ENCODE peak calls at places on chromosomes 6 and 20, in four cellular contexts. One of them, this sample, is unnamed.

GRCh38 chr6:31663961-31664789 is 622 bp downstream of the GPANK1 start:
- DNase-seq in GM12878: no peak
- DNase-seq in H1: no peak
- DNase-seq in HepG2: no peak
- DNase-seq in this sample: peak; percentile 88

GRCh38 chr20:58160451-58161051 is 67.9 kb downstream of the ANKRD60 start:
- DNase-seq in HepG2: no peak
- DNase-seq in H1: no peak
- DNase-seq in GM12878: no peak
- DNase-seq in this sample: no peak

GRCh38 chr6:168297643-168298042 is 21.9 kb downstream of the DACT2 start:
- DNase-seq in HepG2: no peak
- DNase-seq in H1: no peak
- DNase-seq in GM12878: no peak
- DNase-seq in this sample: no peak

GRCh38 chr6:112307707-112308106 is 39.4 kb upstream of the RFPL4B start:
- DNase-seq in HepG2: no peak
- DNase-seq in H1: no peak
- DNase-seq in GM12878: peak; percentile 56
- DNase-seq in this sample: no peak

GRCh38 chr6:152232494-152233151 is 404.5 kb downstream of the SYNE1 start:
- DNase-seq in H1: no peak
- DNase-seq in GM12878: no peak
- DNase-seq in HepG2: peak; percentile 9
- DNase-seq in this sample: peak; percentile 21

GRCh38 chr20:56348746-56349145 is 10.0 kb upstream of the FAM210B start:
- DNase-seq in H1: no peak
- DNase-seq in GM12878: no peak
- DNase-seq in HepG2: no peak
- DNase-seq in this sample: no peak

GRCh38 chr6:125759184-125759902 is 9.9 kb downstream of the HEY2 start:
- DNase-seq in H1: no peak
- DNase-seq in HepG2: no peak
- DNase-seq in GM12878: no peak
- DNase-seq in this sample: peak; percentile 79

GRCh38 chr6:149513915-149514314 is 29.1 kb upstream of the ZC3H12D start:
- DNase-seq in HepG2: no peak
- DNase-seq in GM12878: no peak
- DNase-seq in H1: no peak
- DNase-seq in this sample: no peak

GRCh38 chr6:48736486-48737206 is 625.6 kb upstream of the PTCHD4 start:
- DNase-seq in GM12878: no peak
- DNase-seq in H1: no peak
- DNase-seq in HepG2: no peak
- DNase-seq in this sample: no peak

GRCh38 chr6:94215614-94216013 is 796.3 kb upstream of the EPHA7 start:
- DNase-seq in H1: no peak
- DNase-seq in HepG2: no peak
- DNase-seq in GM12878: no peak
- DNase-seq in this sample: no peak

GRCh38 chr6:109485536-109485935 is 2.5 kb upstream of the ZBTB24 start:
- DNase-seq in H1: no peak
- DNase-seq in HepG2: no peak
- DNase-seq in GM12878: no peak
- DNase-seq in this sample: no peak

GRCh38 chr6:25296217-25296905 is 17.2 kb downstream of the CARMIL1 start:
- DNase-seq in GM12878: no peak
- DNase-seq in H1: no peak
- DNase-seq in HepG2: no peak
- DNase-seq in this sample: no peak

GRCh38 chr6:108581237-108581931 is 20.7 kb downstream of the FOXO3 start:
- DNase-seq in GM12878: no peak
- DNase-seq in H1: no peak
- DNase-seq in HepG2: no peak
- DNase-seq in this sample: no peak

GRCh38 chr6:81075974-81076373 is 676.5 kb downstream of the TENT5A start:
- DNase-seq in GM12878: no peak
- DNase-seq in H1: no peak
- DNase-seq in HepG2: peak; percentile 9
- DNase-seq in this sample: no peak

GRCh38 chr6:13407709-13408695 is 79.4 kb downstream of the GFOD1 start:
- DNase-seq in H1: no peak
- DNase-seq in HepG2: peak; percentile 100
- DNase-seq in GM12878: no peak
- DNase-seq in this sample: peak; percentile 70

GRCh38 chr6:107080036-107080435 is 35.3 kb downstream of the BEND3 start:
- DNase-seq in HepG2: peak; percentile 17
- DNase-seq in H1: no peak
- DNase-seq in GM12878: no peak
- DNase-seq in this sample: no peak

GRCh38 chr6:25138697-25139051 is 140.5 kb upstream of the CARMIL1 start:
- DNase-seq in GM12878: no peak
- DNase-seq in HepG2: no peak
- DNase-seq in H1: no peak
- DNase-seq in this sample: no peak

GRCh38 chr6:38567436-38567835 is 72.3 kb downstream of the BTBD9 start:
- DNase-seq in H1: no peak
- DNase-seq in GM12878: no peak
- DNase-seq in HepG2: no peak
- DNase-seq in this sample: no peak

GRCh38 chr6:104505838-104506237 is 353.9 kb downstream of the HACE1 start:
- DNase-seq in GM12878: no peak
- DNase-seq in H1: no peak
- DNase-seq in HepG2: no peak
- DNase-seq in this sample: no peak

GRCh38 chr20:21396045-21396893 is 1.1 kb downstream of the NKX2-4 start:
- DNase-seq in HepG2: no peak
- DNase-seq in GM12878: no peak
- DNase-seq in H1: no peak
- DNase-seq in this sample: no peak

GRCh38 chr6:11271637-11272036 is 39.2 kb upstream of the NEDD9 start:
- DNase-seq in GM12878: no peak
- DNase-seq in H1: no peak
- DNase-seq in HepG2: no peak
- DNase-seq in this sample: no peak

GRCh38 chr6:41422156-41422555 is 86.7 kb downstream of the NCR2 start:
- DNase-seq in HepG2: no peak
- DNase-seq in GM12878: no peak
- DNase-seq in H1: no peak
- DNase-seq in this sample: no peak

GRCh38 chr6:108165714-108166663 is at the start of gene NR2E1:
- DNase-seq in HepG2: no peak
- DNase-seq in GM12878: no peak
- DNase-seq in H1: no peak
- DNase-seq in this sample: no peak

GRCh38 chr6:168506460-168506859 is 65.5 kb downstream of the SMOC2 start:
- DNase-seq in H1: no peak
- DNase-seq in HepG2: no peak
- DNase-seq in GM12878: no peak
- DNase-seq in this sample: no peak

GRCh38 chr6:152952866-152953509 is 29.9 kb downstream of the FBXO5 start:
- DNase-seq in HepG2: peak; percentile 50
- DNase-seq in H1: no peak
- DNase-seq in GM12878: no peak
- DNase-seq in this sample: no peak

GRCh38 chr6:34985236-34985635 is 96.2 kb downstream of the ANKS1A start:
- DNase-seq in GM12878: no peak
- DNase-seq in HepG2: no peak
- DNase-seq in H1: no peak
- DNase-seq in this sample: no peak

GRCh38 chr6:137223370-137224131 is 4.4 kb upstream of the IFNGR1 start:
- DNase-seq in H1: no peak
- DNase-seq in HepG2: peak; percentile 53
- DNase-seq in GM12878: no peak
- DNase-seq in this sample: peak; percentile 66

GRCh38 chr6:42443312-42444075 is 8.2 kb downstream of the TRERF1 start:
- DNase-seq in HepG2: no peak
- DNase-seq in GM12878: no peak
- DNase-seq in H1: no peak
- DNase-seq in this sample: no peak

GRCh38 chr6:134340574-134340973 is 22.7 kb upstream of the SGK1 start:
- DNase-seq in GM12878: no peak
- DNase-seq in H1: no peak
- DNase-seq in HepG2: no peak
- DNase-seq in this sample: no peak

GRCh38 chr20:62734336-62734735 is 25.7 kb downstream of the NTSR1 start:
- DNase-seq in HepG2: no peak
- DNase-seq in GM12878: no peak
- DNase-seq in H1: no peak
- DNase-seq in this sample: no peak

GRCh38 chr6:30646450-30647038 is 389 bp upstream of the C6orf136 start:
- DNase-seq in H1: peak; percentile 75
- DNase-seq in GM12878: no peak
- DNase-seq in HepG2: no peak
- DNase-seq in this sample: peak; percentile 66

GRCh38 chr6:163329991-163330390 is 84.5 kb upstream of the QKI start:
- DNase-seq in HepG2: no peak
- DNase-seq in H1: no peak
- DNase-seq in GM12878: no peak
- DNase-seq in this sample: no peak

GRCh38 chr6:35073211-35073610 is 67.9 kb downstream of the TCP11 start:
- DNase-seq in H1: no peak
- DNase-seq in GM12878: no peak
- DNase-seq in HepG2: no peak
- DNase-seq in this sample: no peak

GRCh38 chr6:88662163-88662580 is 301.2 kb downstream of the RNGTT start:
- DNase-seq in GM12878: peak; percentile 89
- DNase-seq in HepG2: peak; percentile 60
- DNase-seq in H1: no peak
- DNase-seq in this sample: no peak

GRCh38 chr20:35771367-35771688 is 487 bp upstream of the PHF20 start:
- DNase-seq in HepG2: no peak
- DNase-seq in GM12878: no peak
- DNase-seq in H1: no peak
- DNase-seq in this sample: no peak
- H3K9ac ChIP-seq in HepG2: peak overlapping the region; percentile 83
- H3K9ac ChIP-seq in GM12878: no peak overlapping the region
- H3K9ac ChIP-seq in H1: no peak overlapping the region
- H3K9ac ChIP-seq in this sample: no peak overlapping the region

GRCh38 chr6:139291813-139292619 is at the start of gene TXLNB:
- DNase-seq in H1: no peak
- DNase-seq in GM12878: peak; percentile 83
- DNase-seq in HepG2: no peak
- DNase-seq in this sample: no peak
- TF ChIP-seq POLR2AphosphoS5 in H1: no peak
- TF ChIP-seq POLR2AphosphoS5 in GM12878: peak; percentile 76
- TF ChIP-seq POLR2AphosphoS5 in HepG2: no peak
- TF ChIP-seq POLR2AphosphoS5 in this sample: no peak

GRCh38 chr6:85236636-85237035 is 213.2 kb upstream of the NT5E start:
- DNase-seq in GM12878: no peak
- DNase-seq in H1: no peak
- DNase-seq in HepG2: no peak
- DNase-seq in this sample: no peak

GRCh38 chr6:85241515-85241914 is 208.4 kb upstream of the NT5E start:
- DNase-seq in H1: no peak
- DNase-seq in HepG2: no peak
- DNase-seq in GM12878: no peak
- DNase-seq in this sample: no peak

GRCh38 chr6:85240787-85241186 is 209.1 kb upstream of the NT5E start:
- DNase-seq in GM12878: no peak
- DNase-seq in H1: no peak
- DNase-seq in HepG2: no peak
- DNase-seq in this sample: no peak
- TF ChIP-seq KDM1A in GM12878: no peak
- TF ChIP-seq KDM1A in H1: no peak
- TF ChIP-seq KDM1A in HepG2: no peak
- TF ChIP-seq KDM1A in this sample: no peak

GRCh38 chr6:1724124-1724523 is 114.4 kb downstream of the FOXC1 start:
- DNase-seq in HepG2: no peak
- DNase-seq in GM12878: no peak
- DNase-seq in H1: peak; percentile 38
- DNase-seq in this sample: no peak
- H3K9ac ChIP-seq in HepG2: no peak overlapping the region
- H3K9ac ChIP-seq in GM12878: no peak overlapping the region
- H3K9ac ChIP-seq in H1: no peak overlapping the region
- H3K9ac ChIP-seq in this sample: no peak overlapping the region

DNA sequence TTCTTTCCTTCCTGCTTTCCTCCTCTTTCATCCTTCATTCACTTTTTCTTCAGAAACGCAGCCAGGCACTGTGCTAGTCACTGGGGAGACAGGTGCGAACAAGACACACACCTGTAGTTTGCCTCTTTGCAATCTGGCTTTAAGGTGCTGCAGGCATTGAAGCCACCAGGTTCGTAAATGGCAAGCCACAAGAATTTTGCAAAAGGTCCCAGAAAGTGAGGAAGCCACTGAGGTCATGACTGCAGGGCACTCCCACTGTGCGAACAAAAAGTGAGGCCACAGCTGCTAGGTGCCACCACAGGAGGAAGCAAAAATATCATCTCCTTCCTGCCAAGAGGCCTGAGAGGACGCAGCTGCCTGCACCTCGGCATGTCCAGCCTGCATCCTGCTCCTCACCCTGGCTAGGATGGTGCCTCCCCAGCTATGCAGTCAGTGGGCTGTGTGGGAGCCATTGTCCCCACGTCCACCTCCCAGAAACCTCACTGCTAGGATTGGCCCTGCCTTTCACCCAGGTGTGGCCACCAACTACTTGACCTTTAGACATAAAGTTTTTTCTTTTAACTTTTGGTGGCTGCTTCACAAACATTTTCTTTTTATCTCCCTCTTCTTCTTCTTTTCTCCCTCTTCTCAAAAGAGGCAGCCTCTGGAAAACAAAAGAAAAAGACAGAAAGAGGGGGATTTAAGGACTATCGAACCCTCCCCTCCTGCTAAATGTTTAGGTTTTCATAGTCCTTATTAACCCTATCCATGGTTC is 230.8 kb downstream of the BCAS1 start:
- DNase-seq in H1: no peak
- DNase-seq in HepG2: no peak
- DNase-seq in GM12878: peak; percentile 96
- DNase-seq in this sample: no peak
- TF ChIP-seq POLR2AphosphoS5 in H1: no peak
- TF ChIP-seq POLR2AphosphoS5 in HepG2: no peak
- TF ChIP-seq POLR2AphosphoS5 in GM12878: no peak
- TF ChIP-seq POLR2AphosphoS5 in this sample: no peak